ENCODE peak calls at places on chromosomes 3 and 15, in five cellular contexts. B is A549; Y is IMR-90; V is CD4-positive, CD25-positive, alpha-beta regulatory T cell; P is endodermal cell. Z is an unnamed sample. For H3K4me1, the result is how much of the 10 kb centered on the place peaks cover.

GRCh38 chr3:29241855-29242254 is 39.0 kb upstream of the RBMS3 start:
- DNase-seq in B (no peak), Y (no peak), V (no peak), P (no peak), Z (no peak)

GRCh38 chr15:85865070-85865684 is 70.5 kb upstream of the KLHL25 start:
- DNase-seq in B (peak), Y (peak), V (peak), P (peak), Z (peak)

GRCh38 chr15:83129791-83130190 is 22.3 kb downstream of the TM6SF1 start:
- DNase-seq in B (no peak), Y (no peak), V (no peak), P (no peak), Z (no peak)

GRCh38 chr3:5022966-5023776 is 43.9 kb downstream of the BHLHE40 start:
- DNase-seq in B (peak), Y (peak), V (no peak), P (peak), Z (no peak)

GRCh38 chr15:54017911-54018310 is 39.7 kb downstream of the UNC13C start:
- DNase-seq in B (no peak), Y (no peak), V (no peak), P (no peak), Z (peak)

GRCh38 chr15:60396964-60397771 is 618 bp downstream of the ANXA2 start:
- DNase-seq in B (peak), Y (peak), V (peak), P (peak), Z (peak)

GRCh38 chr3:48595526-48596121 is 495 bp upstream of the COL7A1 start:
- DNase-seq in B (peak), Y (peak), V (no peak), P (peak), Z (peak)

GRCh38 chr3:54213910-54214309 is 91.6 kb downstream of the CACNA2D3 start:
- DNase-seq in B (peak), Y (no peak), V (no peak), P (no peak), Z (no peak)

GRCh38 chr3:61820306-61820992 is 259.1 kb downstream of the PTPRG start:
- DNase-seq in B (no peak), Y (no peak), V (no peak), P (no peak), Z (no peak)

GRCh38 chr15:78175333-78175732 is 26.2 kb downstream of the IDH3A start:
- DNase-seq in B (no peak), Y (no peak), V (no peak), P (no peak), Z (no peak)

GRCh38 chr3:133535971-133536634 is 37.4 kb upstream of the CDV3 start:
- DNase-seq in B (peak), Y (peak), V (no peak), P (no peak), Z (no peak)

GRCh38 chr3:24088782-24089181 is 143.7 kb downstream of the NR1D2 start:
- DNase-seq in B (peak), Y (peak), V (no peak), P (peak), Z (no peak)

GRCh38 chr3:102673271-102674115 is 238.7 kb downstream of the ZPLD1 start:
- DNase-seq in B (peak), Y (peak), V (peak), P (peak), Z (peak)

GRCh38 chr15:59042041-59042440 is 54.6 kb downstream of the RNF111 start:
- DNase-seq in B (no peak), Y (no peak), V (no peak), P (no peak), Z (no peak)

GRCh38 chr15:75650908-75651809 is 3.4 kb downstream of the SNX33 start:
- DNase-seq in B (no peak), Y (no peak), V (no peak), P (peak), Z (no peak)

GRCh38 chr15:75648156-75649000 is 666 bp downstream of the SNX33 start:
- DNase-seq in B (no peak), Y (no peak), V (no peak), P (peak), Z (no peak)

GRCh38 chr15:75649045-75649761 is 1.5 kb downstream of the SNX33 start:
- DNase-seq in B (no peak), Y (no peak), V (no peak), P (no peak), Z (no peak)

GRCh38 chr15:75651810-75652543 is 4.3 kb downstream of the SNX33 start:
- DNase-seq in B (no peak), Y (no peak), V (no peak), P (no peak), Z (no peak)

GRCh38 chr15:75649848-75650247 is 2.1 kb downstream of the SNX33 start:
- DNase-seq in B (no peak), Y (no peak), V (no peak), P (no peak), Z (no peak)
- H3K4me1 ChIP-seq in B (under half), Y (under half), V (under half), P (under half), Z (under half)

DNA sequence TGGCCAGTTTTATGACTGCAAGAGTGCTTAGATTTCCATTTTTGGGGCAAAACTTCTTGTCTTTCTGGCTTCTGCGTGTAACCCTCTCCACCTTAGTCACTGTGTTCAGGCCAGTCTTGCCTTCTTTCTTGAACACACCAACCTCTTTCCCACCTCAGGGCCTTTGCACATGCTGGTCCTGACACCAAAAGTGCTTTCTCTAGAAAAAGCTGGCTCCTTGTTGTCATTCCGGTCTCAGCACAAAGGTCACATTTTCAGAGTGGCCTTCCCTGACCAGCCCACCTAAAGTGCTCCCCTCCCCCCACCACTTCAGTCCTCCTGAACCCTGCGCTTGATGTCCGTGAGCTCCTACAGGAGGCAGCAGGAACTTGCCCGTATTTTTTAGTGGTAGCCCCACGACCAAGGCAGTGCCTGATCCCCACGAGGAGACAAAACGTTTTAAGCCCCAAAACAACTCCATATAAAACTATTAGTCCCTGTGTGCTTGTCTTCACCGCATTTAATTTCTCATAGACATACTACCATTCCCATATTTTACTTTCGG is 25.5 kb downstream of the CDCP1 start:
- DNase-seq in B (no peak), Y (no peak), V (no peak), P (no peak), Z (no peak)
- H3K4me1 ChIP-seq in B (under half), Y (under half), V (under half), P (under half), Z (under half)

GRCh38 chr15:65339436-65339835 is 35.0 kb downstream of the RNU5B-1 start:
- DNase-seq in B (no peak), Y (no peak), V (no peak), P (no peak), Z (no peak)

GRCh38 chr15:65338366-65338765 is 33.9 kb downstream of the RNU5B-1 start:
- DNase-seq in B (no peak), Y (no peak), V (no peak), P (peak), Z (no peak)

GRCh38 chr15:65337436-65338070 is 33.1 kb downstream of the RNU5B-1 start:
- DNase-seq in B (no peak), Y (no peak), V (no peak), P (peak), Z (peak)

GRCh38 chr15:65338823-65339222 is 34.3 kb downstream of the RNU5B-1 start:
- DNase-seq in B (no peak), Y (no peak), V (no peak), P (no peak), Z (no peak)

DNA sequence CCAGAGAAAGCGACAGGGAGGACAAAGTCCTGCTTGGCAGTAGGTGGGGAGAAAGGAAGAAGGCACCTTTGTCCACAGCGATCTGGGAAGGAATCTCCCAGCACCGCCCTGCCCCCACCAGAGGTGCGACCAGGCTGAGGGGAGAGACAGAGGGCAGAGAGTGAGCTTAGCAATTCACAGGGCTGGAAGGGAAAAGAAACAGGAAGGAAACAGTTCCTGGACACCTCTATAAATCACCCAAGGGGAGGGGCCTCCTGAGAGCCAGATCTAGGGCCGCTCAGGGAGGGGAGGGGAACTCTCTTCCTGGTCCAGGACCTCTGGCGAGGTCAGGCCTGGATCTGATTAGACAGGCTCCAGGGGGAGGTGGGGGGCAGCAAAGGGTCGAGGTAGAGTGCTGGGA is 35.4 kb downstream of the RNU5B-1 start:
- DNase-seq in B (no peak), Y (no peak), V (no peak), P (peak), Z (no peak)
- H3K4me1 ChIP-seq in B (under half), Y (under half), V (under half), P (under half), Z (half or more)

GRCh38 chr3:129610276-129610675 is 3.8 kb upstream of the PLXND1 start:
- DNase-seq in B (no peak), Y (no peak), V (no peak), P (peak), Z (no peak)
- H3K4me1 ChIP-seq in B (half or more), Y (under half), V (under half), P (under half), Z (under half)

GRCh38 chr3:94928921-94929320 is 866.1 kb downstream of the NSUN3 start:
- DNase-seq in B (peak), Y (no peak), V (no peak), P (no peak), Z (no peak)

DNA sequence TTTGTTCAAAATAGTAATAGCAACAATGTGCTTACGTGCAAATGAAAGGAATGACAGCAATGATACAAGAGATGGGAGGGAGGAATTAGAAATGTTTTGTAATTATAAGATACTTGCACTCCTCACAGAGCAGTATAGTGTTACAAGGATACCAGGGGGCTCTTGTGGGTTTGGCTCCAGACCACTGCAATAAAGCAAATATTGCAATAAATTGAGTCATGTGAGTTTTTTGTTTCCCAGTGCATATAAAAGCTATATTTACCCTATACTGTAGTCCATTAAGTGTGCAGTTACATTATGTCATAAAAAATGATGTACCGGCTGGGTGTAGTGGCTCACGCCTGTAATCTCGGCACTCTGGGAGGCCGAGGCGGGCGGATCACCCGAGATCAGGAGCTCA is 864.3 kb downstream of the NSUN3 start:
- DNase-seq in B (no peak), Y (no peak), V (no peak), P (no peak), Z (no peak)
- H3K4me1 ChIP-seq in B (under half), Y (under half), V (under half), P (under half), Z (under half)

DNA sequence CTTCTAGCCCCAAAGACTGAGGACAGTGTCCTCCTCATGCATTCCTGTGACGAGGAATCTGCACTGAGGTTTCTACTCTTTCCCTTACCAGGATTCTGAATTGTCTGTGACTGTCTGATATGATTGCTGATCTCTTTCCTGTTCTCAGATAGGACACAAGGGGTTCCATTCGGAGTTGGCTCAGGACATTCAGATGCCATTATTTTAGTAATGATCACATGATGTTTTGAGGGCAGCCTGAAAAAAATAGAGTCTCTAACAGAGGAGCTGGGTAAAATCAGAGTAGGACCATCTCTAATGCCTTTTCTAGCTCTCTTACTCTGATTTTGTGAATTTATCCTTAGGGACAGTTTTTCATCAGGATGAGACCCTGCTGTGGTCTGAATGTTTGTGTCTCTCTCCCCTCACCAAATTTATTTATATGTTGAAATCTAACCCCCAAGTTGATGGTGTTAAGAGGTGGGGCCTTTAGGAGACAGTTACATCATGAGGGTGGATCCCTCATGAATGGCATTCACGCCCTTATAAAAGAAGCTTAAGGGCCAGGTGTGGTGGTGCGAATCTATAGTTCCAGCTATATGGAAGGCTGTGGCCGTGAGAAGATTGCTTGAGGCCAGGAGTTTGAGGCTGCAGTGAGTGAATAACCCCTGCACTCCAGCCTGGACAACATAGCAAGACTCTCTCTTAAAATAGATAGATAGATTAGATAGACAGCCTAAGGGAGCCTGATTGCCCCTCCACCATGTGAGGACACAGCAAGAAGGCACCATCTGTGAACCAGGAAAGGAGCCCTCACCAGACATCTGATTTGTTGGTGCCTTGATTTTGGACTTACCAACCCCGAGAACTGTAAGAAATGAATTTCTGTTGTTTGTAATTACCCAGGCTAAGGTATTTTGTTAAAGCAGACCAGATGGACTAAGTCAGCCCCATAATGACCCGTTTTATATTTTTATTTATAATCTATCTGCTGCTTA is 24.4 kb downstream of the FNDC3B start:
- DNase-seq in B (no peak), Y (no peak), V (no peak), P (no peak), Z (no peak)
- H3K4me1 ChIP-seq in B (half or more), Y (under half), V (under half), P (under half), Z (under half)